ENCODE peak calls at places on chromosomes 3 and 15, in eight cellular contexts. O, T, F, A, G, W, B and C are unnamed samples. For H3K4me1, the result is how much of the 10 kb centered on the place peaks cover.

GRCh38 chr3:132788299-132788698 is 66.1 kb upstream of the NPHP3 start:
- DNase-seq in O (peak), T (peak), F (no peak), A (no peak), G (no peak), W (no peak), B (no peak), C (no peak)

GRCh38 chr15:31457161-31457560 is 130.5 kb downstream of the KLF13 start:
- DNase-seq in O (no peak), T (no peak), F (no peak), A (no peak), G (no peak), W (no peak), B (no peak), C (peak)

GRCh38 chr3:81214626-81215025 is 546.8 kb downstream of the GBE1 start:
- DNase-seq in O (no peak), T (no peak), F (no peak), A (no peak), G (no peak), W (no peak), B (no peak), C (no peak)

GRCh38 chr3:106957021-106957420 is 420.2 kb upstream of the CCDC54 start:
- DNase-seq in O (no peak), T (no peak), F (no peak), A (no peak), G (no peak), W (no peak), B (no peak), C (no peak)

GRCh38 chr15:62976301-62976842 is 66.2 kb upstream of the TPM1 start:
- DNase-seq in O (no peak), T (no peak), F (no peak), A (no peak), G (no peak), W (no peak), B (no peak), C (no peak)

GRCh38 chr15:39587910-39588530 is 7.1 kb downstream of the THBS1 start:
- DNase-seq in O (no peak), T (no peak), F (no peak), A (no peak), G (no peak), W (no peak), B (no peak), C (no peak)

GRCh38 chr3:138609898-138610266 is 1.3 kb downstream of the FAIM start:
- DNase-seq in O (no peak), T (no peak), F (no peak), A (no peak), G (no peak), W (no peak), B (no peak), C (no peak)

GRCh38 chr3:138399766-138400165 is 34.6 kb upstream of the ESYT3 start:
- DNase-seq in O (no peak), T (no peak), F (no peak), A (no peak), G (no peak), W (no peak), B (no peak), C (no peak)

GRCh38 chr3:43031490-43032216 is 52.5 kb downstream of the GASK1A start:
- DNase-seq in O (no peak), T (no peak), F (no peak), A (peak), G (no peak), W (no peak), B (no peak), C (peak)

GRCh38 chr3:107705046-107705445 is 182.3 kb downstream of the BBX start:
- DNase-seq in O (no peak), T (no peak), F (no peak), A (no peak), G (no peak), W (no peak), B (no peak), C (no peak)

GRCh38 chr3:45110185-45110833 is 35.9 kb downstream of the CDCP1 start:
- DNase-seq in O (no peak), T (no peak), F (no peak), A (no peak), G (no peak), W (peak), B (no peak), C (no peak)

GRCh38 chr15:100330629-100331215 is 11.1 kb downstream of the ADAMTS17 start:
- DNase-seq in O (no peak), T (no peak), F (no peak), A (no peak), G (no peak), W (no peak), B (no peak), C (no peak)

GRCh38 chr3:161781381-161781780 is 284.8 kb downstream of the OTOL1 start:
- DNase-seq in O (no peak), T (no peak), F (no peak), A (no peak), G (no peak), W (no peak), B (no peak), C (no peak)

GRCh38 chr3:156923349-156923748 is 97.2 kb downstream of the LEKR1 start:
- DNase-seq in O (no peak), T (no peak), F (no peak), A (no peak), G (no peak), W (no peak), B (no peak), C (no peak)

GRCh38 chr15:45157056-45157455 is 27.3 kb downstream of the DUOX1 start:
- DNase-seq in O (no peak), T (no peak), F (peak), A (no peak), G (no peak), W (no peak), B (no peak), C (no peak)

GRCh38 chr3:77039606-77040553 is at the start of gene ROBO2:
- DNase-seq in O (peak), T (peak), F (peak), A (no peak), G (no peak), W (peak), B (no peak), C (no peak)

GRCh38 chr3:162541923-162542322 is 1045.3 kb downstream of the OTOL1 start:
- DNase-seq in O (no peak), T (no peak), F (no peak), A (no peak), G (no peak), W (no peak), B (no peak), C (no peak)

GRCh38 chr3:43191116-43191515 is 85.2 kb upstream of the POMGNT2 start:
- DNase-seq in O (no peak), T (no peak), F (no peak), A (no peak), G (no peak), W (no peak), B (no peak), C (no peak)

GRCh38 chr3:159191454-159191853 is 389.6 kb downstream of the MFSD1 start:
- DNase-seq in O (no peak), T (no peak), F (no peak), A (no peak), G (peak), W (no peak), B (no peak), C (no peak)

GRCh38 chr15:88243895-88244787 is 12.4 kb downstream of the NTRK3 start:
- DNase-seq in O (no peak), T (no peak), F (peak), A (no peak), G (peak), W (no peak), B (no peak), C (no peak)

GRCh38 chr15:22889146-22889818 is 50.8 kb downstream of the NIPA2 start:
- DNase-seq in O (no peak), T (no peak), F (no peak), A (no peak), G (no peak), W (no peak), B (no peak), C (no peak)

GRCh38 chr3:141020139-141020940 is 30.8 kb upstream of the SPSB4 start:
- DNase-seq in O (no peak), T (no peak), F (no peak), A (no peak), G (no peak), W (no peak), B (no peak), C (no peak)

GRCh38 chr3:70090322-70090913 is 90.9 kb downstream of the SAMMSON start:
- DNase-seq in O (no peak), T (no peak), F (peak), A (no peak), G (peak), W (no peak), B (no peak), C (no peak)

GRCh38 chr3:178498866-178499265 is 37.4 kb upstream of the KCNMB2 start:
- DNase-seq in O (no peak), T (no peak), F (no peak), A (no peak), G (no peak), W (no peak), B (no peak), C (no peak)

GRCh38 chr3:65107174-65107573 is 419.4 kb upstream of the ADAMTS9 start:
- DNase-seq in O (no peak), T (no peak), F (no peak), A (no peak), G (no peak), W (no peak), B (no peak), C (no peak)

GRCh38 chr3:98022978-98023820 is 11.9 kb downstream of the GABRR3 start:
- DNase-seq in O (peak), T (peak), F (peak), A (peak), G (peak), W (peak), B (no peak), C (peak)

GRCh38 chr3:56702487-56703315 is 19.6 kb upstream of the TASOR start:
- DNase-seq in O (peak), T (no peak), F (peak), A (no peak), G (peak), W (no peak), B (no peak), C (no peak)

GRCh38 chr15:22778796-22779195 is 7.6 kb upstream of the NIPA1 start:
- DNase-seq in O (no peak), T (no peak), F (no peak), A (no peak), G (no peak), W (no peak), B (no peak), C (no peak)

GRCh38 chr3:129121016-129121791 is 400 bp downstream of the RAB43 start:
- DNase-seq in O (no peak), T (peak), F (no peak), A (no peak), G (no peak), W (no peak), B (no peak), C (no peak)

GRCh38 chr3:2268779-2269178 is 170.1 kb downstream of the CNTN4 start:
- DNase-seq in O (no peak), T (no peak), F (no peak), A (no peak), G (no peak), W (no peak), B (no peak), C (no peak)

GRCh38 chr3:183790700-183791099 is 34.7 kb downstream of the MAP6D1 start:
- DNase-seq in O (no peak), T (no peak), F (no peak), A (no peak), G (no peak), W (no peak), B (no peak), C (no peak)
- H3K4me1 ChIP-seq in O (under half), T (under half), F (under half), A (under half), G (under half), W (under half), B (under half), C (under half)

GRCh38 chr3:13484861-13485590 is 4.9 kb downstream of the HDAC11 start:
- DNase-seq in O (peak), T (no peak), F (peak), A (peak), G (no peak), W (peak), B (no peak), C (no peak)
- TF ChIP-seq POLR2A in O (no peak), T (no peak), F (peak), A (no peak), G (no peak), W (peak), B (no peak), C (no peak)

DNA sequence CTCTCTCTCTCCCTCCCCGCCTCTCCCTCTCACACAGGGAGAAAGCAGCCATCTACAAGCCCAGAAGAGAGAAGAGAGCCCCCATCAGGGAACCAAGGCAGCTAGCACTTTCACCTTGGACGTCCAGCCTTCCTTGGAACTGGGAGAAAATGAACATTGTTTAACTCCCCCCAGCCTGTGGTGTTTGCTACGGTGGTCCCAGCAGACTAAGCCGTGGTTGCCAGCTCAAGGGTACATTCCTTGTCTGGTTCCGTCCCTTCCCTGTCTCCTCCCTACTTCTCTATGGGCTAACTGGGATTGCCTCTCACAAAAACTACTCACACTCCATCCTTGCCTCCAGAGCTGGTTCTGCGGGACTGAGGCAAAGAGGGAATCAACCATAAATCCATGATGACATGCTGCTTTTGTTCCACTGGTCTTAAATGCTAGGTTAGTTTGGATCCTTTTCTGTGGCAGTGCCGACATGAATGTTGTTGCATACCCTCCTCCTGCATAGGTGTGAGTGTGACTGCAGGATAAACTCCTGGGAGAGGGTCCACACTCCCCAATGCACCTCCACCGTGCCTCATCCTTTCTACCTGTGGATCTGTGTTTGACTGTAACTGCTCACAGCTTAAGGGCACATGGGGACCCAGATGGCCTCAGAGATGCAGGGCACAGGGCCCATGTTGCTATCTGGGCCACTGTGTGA is 12.0 kb downstream of the C3orf22 start:
- DNase-seq in O (no peak), T (peak), F (no peak), A (no peak), G (no peak), W (peak), B (no peak), C (no peak)
- H3K27ac ChIP-seq in O (no peak), T (no peak), F (no peak), A (no peak), G (no peak), W (no peak), B (no peak), C (no peak)

DNA sequence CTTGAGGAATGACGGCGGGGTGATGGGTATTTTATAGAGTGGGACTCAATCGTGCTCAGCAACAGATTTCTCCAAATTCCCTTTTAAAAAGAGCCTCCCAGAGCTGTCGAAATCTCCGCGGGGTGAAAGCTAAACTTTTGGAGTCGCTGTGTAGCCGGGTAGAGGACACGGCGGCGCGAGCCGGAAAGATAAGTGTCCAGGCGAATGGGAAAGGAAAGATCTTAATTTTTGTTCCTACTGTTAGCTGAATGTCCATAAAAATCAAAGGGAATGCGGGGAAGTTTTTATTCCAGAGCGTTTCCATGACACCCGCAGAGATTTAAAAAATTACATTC is 9.1 kb downstream of the EOMES start:
- DNase-seq in O (no peak), T (no peak), F (no peak), A (no peak), G (no peak), W (no peak), B (no peak), C (no peak)
- H3K4me1 ChIP-seq in O (under half), T (under half), F (under half), A (under half), G (under half), W (under half), B (under half), C (under half)

GRCh38 chr15:84653910-84654688 is at the start of gene WDR73:
- DNase-seq in O (peak), T (peak), F (peak), A (peak), G (peak), W (peak), B (peak), C (peak)
- TF ChIP-seq POLR2A in O (peak), T (peak), F (peak), A (peak), G (peak), W (no peak), B (peak), C (no peak)

DNA sequence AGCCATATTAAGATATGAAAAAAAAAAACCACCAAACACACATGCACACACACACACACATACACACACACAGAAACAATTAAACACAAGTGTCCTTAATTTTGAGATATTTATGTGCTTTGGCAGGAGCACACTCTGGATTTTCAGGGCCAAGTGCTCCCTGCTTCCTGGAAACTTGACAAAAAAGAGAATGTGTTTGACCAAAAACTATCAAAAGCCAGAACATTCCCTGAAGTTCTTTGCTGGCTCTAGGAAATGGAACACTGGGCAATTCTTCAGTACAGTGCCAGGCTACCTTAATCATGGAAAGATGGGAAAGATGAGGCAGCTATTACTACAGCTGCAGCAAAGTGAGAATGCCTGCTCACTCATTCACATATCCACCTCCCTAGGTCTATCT is 44.6 kb downstream of the P3H2 start:
- DNase-seq in O (no peak), T (no peak), F (no peak), A (no peak), G (no peak), W (no peak), B (no peak), C (no peak)
- H3K27ac ChIP-seq in O (peak), T (peak), F (no peak), A (no peak), G (peak), W (no peak), B (no peak), C (no peak)

GRCh38 chr3:183061431-183062172 is 37.7 kb downstream of the MCCC1 start:
- DNase-seq in O (no peak), T (no peak), F (no peak), A (no peak), G (no peak), W (no peak), B (no peak), C (no peak)
- H3K4me1 ChIP-seq in O (under half), T (under half), F (under half), A (under half), G (under half), W (under half), B (under half), C (under half)

DNA sequence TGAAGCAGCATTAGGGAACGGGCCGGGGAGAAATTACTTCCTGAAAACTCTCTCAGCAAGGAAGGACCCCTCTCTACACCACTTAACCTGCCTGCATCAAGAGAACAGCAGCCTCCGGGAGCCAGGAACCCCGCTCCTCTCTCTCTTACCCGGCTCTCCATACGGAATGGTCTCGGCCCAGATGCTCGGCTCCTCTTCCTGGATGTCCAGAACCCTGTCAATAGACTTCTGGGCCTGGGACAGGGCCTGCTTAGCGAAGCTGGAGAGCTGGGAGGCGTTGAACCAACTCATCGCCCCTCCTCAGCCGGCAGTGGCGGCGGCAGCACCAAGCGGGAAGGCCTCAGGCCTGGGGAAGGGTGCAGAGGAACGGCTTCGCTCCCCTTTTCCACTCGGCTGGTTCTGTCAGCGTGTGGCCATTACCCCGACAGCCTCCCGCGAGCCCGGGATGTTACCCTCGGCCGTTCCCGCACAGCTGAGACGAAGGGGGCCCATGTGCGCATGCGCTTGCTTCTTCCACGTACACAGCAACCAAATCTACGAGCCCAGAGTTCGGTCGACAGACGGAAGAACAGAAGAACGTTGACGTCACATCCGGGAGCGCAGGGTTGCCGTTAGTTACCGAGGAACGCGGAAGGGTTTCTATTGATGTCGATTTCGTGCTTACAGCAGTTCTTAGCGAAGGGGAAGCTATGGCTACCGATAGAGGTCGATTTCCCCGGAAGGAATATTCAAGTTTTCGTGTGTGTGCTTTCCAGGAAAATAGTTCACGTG is at the start of gene TMF1:
- DNase-seq in O (peak), T (peak), F (peak), A (peak), G (peak), W (peak), B (peak), C (peak)
- TF ChIP-seq POLR2A in O (peak), T (peak), F (peak), A (peak), G (peak), W (peak), B (peak), C (peak)